ENCODE peak calls at places on chromosomes 2 and 18, in four cellular contexts. J, D, X and C are unnamed samples.
A peak's percentile ranks its signal among the peaks of the same experiment; 100 is the strongest.

GRCh38 chr2:85735691-85736090 is 18.1 kb upstream of the ATOH8 start:
- DNase-seq in J (no peak), D (no peak), X (no peak), C (no peak)

GRCh38 chr2:62306751-62307468 is 111.0 kb downstream of the B3GNT2 start:
- DNase-seq in J (no peak), D (peak; percentile 6), X (peak; percentile 24), C (no peak)

GRCh38 chr2:85933753-85934594 is 45.2 kb upstream of the ST3GAL5 start:
- DNase-seq in J (no peak), D (peak; percentile 92), X (peak; percentile 52), C (no peak)

GRCh38 chr2:73075477-73076373 is 4.2 kb upstream of the SFXN5 start:
- DNase-seq in J (no peak), D (peak; percentile 46), X (no peak), C (peak; percentile 35)

GRCh38 chr2:138094031-138094430 is 129.8 kb downstream of the HNMT start:
- DNase-seq in J (no peak), D (no peak), X (no peak), C (peak; percentile 8)

GRCh38 chr2:153416071-153416470 is 62.5 kb downstream of the RPRM start:
- DNase-seq in J (no peak), D (no peak), X (no peak), C (no peak)

GRCh38 chr18:48902856-48903601 is 47.7 kb downstream of the SMAD7 start:
- DNase-seq in J (peak; percentile 95), D (peak; percentile 34), X (no peak), C (no peak)

GRCh38 chr2:101291973-101292372 is 16.5 kb downstream of the RNF149 start:
- DNase-seq in J (no peak), D (no peak), X (no peak), C (no peak)

GRCh38 chr2:225429718-225430117 is 30.2 kb downstream of the NYAP2 start:
- DNase-seq in J (no peak), D (peak; percentile 0), X (peak; percentile 81), C (peak; percentile 5)

GRCh38 chr2:38535745-38536506 is 66.8 kb downstream of the HNRNPLL start:
- DNase-seq in J (peak; percentile 84), D (peak; percentile 46), X (peak; percentile 91), C (peak; percentile 94)

GRCh38 chr2:238568455-238569414 is 142.0 kb downstream of the ASB1 start:
- DNase-seq in J (peak; percentile 54), D (no peak), X (no peak), C (peak; percentile 43)

GRCh38 chr2:133504566-133505505 is 63.4 kb downstream of the NCKAP5 start:
- DNase-seq in J (peak; percentile 64), D (peak; percentile 51), X (no peak), C (no peak)

GRCh38 chr2:24182507-24182906 is 7.7 kb downstream of the FAM228A start:
- DNase-seq in J (no peak), D (no peak), X (no peak), C (no peak)

GRCh38 chr2:143083636-143084035 is 45.6 kb upstream of the ARHGAP15 start:
- DNase-seq in J (no peak), D (peak; percentile 92), X (no peak), C (no peak)

GRCh38 chr2:62723253-62723652 is 17.7 kb downstream of the EHBP1 start:
- DNase-seq in J (no peak), D (no peak), X (no peak), C (no peak)

GRCh38 chr2:191915750-191916149 is 68.9 kb upstream of the CAVIN2 start:
- DNase-seq in J (no peak), D (no peak), X (no peak), C (no peak)

GRCh38 chr18:35730738-35731370 is 149.3 kb downstream of the GALNT1 start:
- DNase-seq in J (no peak), D (peak; percentile 4), X (no peak), C (no peak)

GRCh38 chr18:35732652-35733051 is 151.1 kb downstream of the GALNT1 start:
- DNase-seq in J (no peak), D (peak; percentile 53), X (no peak), C (no peak)

GRCh38 chr18:35728676-35729075 is 147.1 kb downstream of the GALNT1 start:
- DNase-seq in J (no peak), D (no peak), X (no peak), C (no peak)

GRCh38 chr18:35732134-35732533 is 150.6 kb downstream of the GALNT1 start:
- DNase-seq in J (no peak), D (no peak), X (no peak), C (no peak)

GRCh38 chr18:35729971-35730668 is 148.6 kb downstream of the GALNT1 start:
- DNase-seq in J (no peak), D (no peak), X (no peak), C (no peak)
- H3K4me3 ChIP-seq in J (no peak overlapping the region), D (no peak overlapping the region), X (no peak overlapping the region), C (no peak overlapping the region)

GRCh38 chr2:216436369-216436768 is 24.1 kb downstream of the SMARCAL1 start:
- DNase-seq in J (no peak), D (peak; percentile 90), X (no peak), C (no peak)

GRCh38 chr2:216446343-216446742 is 34.1 kb downstream of the SMARCAL1 start:
- DNase-seq in J (no peak), D (no peak), X (no peak), C (no peak)

GRCh38 chr2:216447293-216447692 is 35.0 kb downstream of the SMARCAL1 start:
- DNase-seq in J (no peak), D (no peak), X (no peak), C (no peak)

GRCh38 chr2:216445489-216445888 is 33.2 kb downstream of the SMARCAL1 start:
- DNase-seq in J (no peak), D (peak; percentile 7), X (no peak), C (no peak)

DNA sequence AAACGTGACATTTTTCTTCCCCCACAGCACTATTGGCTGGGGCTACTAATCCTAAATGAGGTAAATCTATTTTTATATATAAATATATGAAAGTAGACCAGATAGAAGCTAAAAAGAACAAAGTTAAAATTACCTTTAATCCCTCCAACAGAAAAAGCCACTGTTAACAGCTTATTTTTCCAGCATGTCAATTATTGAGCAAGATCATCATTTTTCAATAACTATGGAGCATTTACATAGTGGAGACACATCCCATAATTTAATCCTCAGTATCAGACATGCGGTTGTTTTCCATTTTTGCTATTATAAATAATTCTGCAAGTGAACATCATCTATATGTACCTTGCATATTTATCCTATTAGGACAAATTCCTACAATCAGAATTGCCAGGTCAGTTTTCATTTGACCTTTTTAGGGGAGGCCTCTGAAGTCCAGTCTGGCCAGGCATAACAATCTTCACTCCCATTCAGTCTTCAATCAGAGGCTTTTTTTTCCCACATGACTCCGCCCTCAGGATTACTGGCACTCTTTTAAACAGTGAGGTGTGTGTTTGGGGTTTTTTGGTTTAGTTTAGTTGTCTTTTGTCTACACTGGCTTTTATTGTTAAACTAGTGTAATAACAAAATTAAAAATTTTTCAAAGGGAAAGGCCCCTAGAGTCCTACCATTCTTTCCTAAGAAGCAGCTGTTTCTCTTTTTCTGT is 29.2 kb downstream of the SMARCAL1 start:
- DNase-seq in J (no peak), D (no peak), X (no peak), C (no peak)
- H3K36me3 ChIP-seq in J (peaks cover 78% of the 10 kb centered on the region), D (peaks cover 21% of the 10 kb centered on the region), X (no peaks in the 10 kb centered on the region), C (peaks cover 4% of the 10 kb centered on the region)

DNA sequence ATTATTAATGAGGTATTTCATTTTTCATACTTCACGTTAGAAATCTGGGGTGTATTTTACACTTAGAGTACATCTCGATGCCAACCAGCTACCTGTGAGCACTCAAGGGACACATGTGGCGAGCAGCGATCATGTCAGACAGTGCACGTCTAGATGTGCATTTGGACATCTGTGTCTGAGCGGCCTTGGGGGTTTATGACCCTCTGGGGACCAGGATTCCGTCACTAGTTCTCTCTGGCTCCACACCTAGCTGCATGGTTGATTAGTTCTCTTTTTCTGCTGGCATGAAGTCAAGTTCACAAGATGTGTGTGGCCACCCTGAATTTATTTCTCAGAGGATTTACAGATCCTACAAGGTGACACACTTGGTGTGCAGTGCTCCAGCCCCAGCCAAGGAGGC is 192.2 kb downstream of the TSN start:
- DNase-seq in J (no peak), D (no peak), X (no peak), C (no peak)
- H3K4me3 ChIP-seq in J (no peak overlapping the region), D (no peak overlapping the region), X (no peak overlapping the region), C (no peak overlapping the region)

GRCh38 chr2:208326016-208326415 is 60.0 kb downstream of the PIKFYVE start:
- DNase-seq in J (no peak), D (no peak), X (no peak), C (no peak)
- H3K36me3 ChIP-seq in J (peaks cover 59% of the 10 kb centered on the region), D (peaks cover 25% of the 10 kb centered on the region), X (peaks cover 4% of the 10 kb centered on the region), C (peaks cover 22% of the 10 kb centered on the region)

GRCh38 chr2:66435963-66436362 is 1.0 kb downstream of the MEIS1 start:
- DNase-seq in J (no peak), D (no peak), X (no peak), C (no peak)
- H3K4me3 ChIP-seq in J (peak overlapping the region; percentile 81), D (peak overlapping the region; percentile 99), X (peak overlapping the region; percentile 35), C (no peak overlapping the region)

DNA sequence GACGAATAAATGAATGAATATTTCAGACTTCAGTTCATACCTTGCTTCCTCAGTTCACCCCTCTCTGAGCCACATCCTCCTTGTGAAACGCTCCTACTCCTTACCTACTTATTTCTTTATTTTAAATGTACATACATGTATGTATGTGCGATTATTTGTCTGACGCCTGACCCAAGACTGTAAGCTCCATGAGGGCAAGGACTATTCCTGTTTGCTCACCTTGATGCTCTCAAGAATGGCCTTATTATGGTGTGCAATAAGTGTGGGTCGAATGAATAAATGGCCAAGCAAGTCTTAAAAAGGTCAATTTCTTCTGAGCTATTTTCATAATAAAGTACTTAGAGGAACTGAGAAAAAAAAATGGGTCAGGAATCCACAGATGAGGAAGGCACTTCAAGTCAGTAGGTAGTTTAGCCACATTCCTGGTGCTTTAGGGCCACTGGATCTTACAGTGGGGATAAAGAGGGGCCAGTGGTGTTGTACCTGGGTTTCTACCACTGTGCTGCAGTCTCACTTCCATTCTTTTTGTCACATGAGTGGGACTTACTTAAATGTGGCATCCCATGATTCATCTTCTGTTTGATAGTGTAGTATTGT is 74.7 kb downstream of the SDC1 start:
- DNase-seq in J (no peak), D (no peak), X (no peak), C (no peak)
- H3K36me3 ChIP-seq in J (no peaks in the 10 kb centered on the region), D (no peaks in the 10 kb centered on the region), X (no peaks in the 10 kb centered on the region), C (no peaks in the 10 kb centered on the region)